ENCODE peak calls at places on chromosomes 6 and 20, in seven cellular contexts. I is keratinocyte, U is neural progenitor cell, J is endothelial cell of umbilical vein, P is H9, C is OCI-LY7, V is neuronal stem cell. N is an unnamed sample.

GRCh38 chr20:51801220-51801991 is 915 bp downstream of the SALL4 start:
- DNase-seq in I (no peak), U (peak), J (no peak), P (peak), C (no peak), V (peak), N (no peak)

GRCh38 chr6:41446132-41446531 is 100.0 kb upstream of the FOXP4 start:
- DNase-seq in I (no peak), U (no peak), J (no peak), P (no peak), C (no peak), V (no peak), N (no peak)

GRCh38 chr20:23626040-23626620 is 11.6 kb downstream of the CST3 start:
- DNase-seq in I (no peak), U (no peak), J (no peak), P (no peak), C (no peak), V (no peak), N (peak)

GRCh38 chr6:45483021-45483420 is 105.3 kb upstream of the SUPT3H start:
- DNase-seq in I (no peak), U (no peak), J (no peak), P (no peak), C (no peak), V (no peak), N (peak)

GRCh38 chr6:139161169-139161568 is 26.3 kb downstream of the HECA start:
- DNase-seq in I (no peak), U (no peak), J (no peak), P (no peak), C (no peak), V (no peak), N (no peak)

GRCh38 chr20:50678213-50678898 is 13.0 kb downstream of the RIPOR3 start:
- DNase-seq in I (no peak), U (no peak), J (no peak), P (no peak), C (no peak), V (no peak), N (no peak)

GRCh38 chr20:12975833-12976608 is 32.8 kb upstream of the SPTLC3 start:
- DNase-seq in I (no peak), U (no peak), J (no peak), P (no peak), C (no peak), V (no peak), N (no peak)

GRCh38 chr20:8432435-8433148 is 300.5 kb downstream of the PLCB1 start:
- DNase-seq in I (no peak), U (no peak), J (no peak), P (no peak), C (no peak), V (no peak), N (no peak)

GRCh38 chr6:130029163-130029562 is 10.8 kb downstream of the L3MBTL3 start:
- DNase-seq in I (no peak), U (no peak), J (no peak), P (no peak), C (no peak), V (no peak), N (no peak)

GRCh38 chr6:44201638-44202303 is 15.0 kb upstream of the MYMX start:
- DNase-seq in I (no peak), U (no peak), J (no peak), P (no peak), C (no peak), V (no peak), N (peak)

GRCh38 chr6:43292763-43293318 is 5.2 kb upstream of the SLC22A7 start:
- DNase-seq in I (no peak), U (no peak), J (no peak), P (no peak), C (no peak), V (no peak), N (no peak)

GRCh38 chr6:56051199-56051598 is 175.8 kb upstream of the BMP5 start:
- DNase-seq in I (no peak), U (no peak), J (no peak), P (no peak), C (no peak), V (no peak), N (no peak)

GRCh38 chr6:88048556-88048955 is 915 bp downstream of the SPACA1 start:
- DNase-seq in I (no peak), U (no peak), J (no peak), P (no peak), C (no peak), V (no peak), N (no peak)

GRCh38 chr6:139296927-139297326 is 5.1 kb upstream of the TXLNB start:
- DNase-seq in I (no peak), U (no peak), J (no peak), P (no peak), C (no peak), V (no peak), N (peak)

GRCh38 chr6:43593938-43594337 is 18.0 kb downstream of the POLH start:
- DNase-seq in I (no peak), U (no peak), J (no peak), P (no peak), C (no peak), V (no peak), N (no peak)

GRCh38 chr20:50834599-50835005 is 39.7 kb downstream of the BCAS4 start:
- DNase-seq in I (no peak), U (no peak), J (no peak), P (no peak), C (no peak), V (no peak), N (peak)

GRCh38 chr6:40719671-40720374 is 132.7 kb upstream of the LRFN2 start:
- DNase-seq in I (no peak), U (peak), J (peak), P (peak), C (peak), V (no peak), N (no peak)

GRCh38 chr20:49945701-49946477 is 9.7 kb downstream of the RNF114 start:
- DNase-seq in I (no peak), U (no peak), J (no peak), P (no peak), C (no peak), V (no peak), N (no peak)

GRCh38 chr6:119443993-119444641 is 94.6 kb upstream of the MAN1A1 start:
- DNase-seq in I (no peak), U (no peak), J (no peak), P (no peak), C (peak), V (no peak), N (peak)

GRCh38 chr20:63664861-63665594 is 6.9 kb downstream of the RTEL1 start:
- DNase-seq in I (no peak), U (peak), J (no peak), P (peak), C (no peak), V (peak), N (no peak)

GRCh38 chr20:20364016-20364746 is 3.7 kb upstream of the INSM1 start:
- DNase-seq in I (no peak), U (peak), J (no peak), P (peak), C (no peak), V (peak), N (no peak)

GRCh38 chr6:41032830-41033229 is 6.2 kb downstream of the UNC5CL start:
- DNase-seq in I (no peak), U (no peak), J (no peak), P (no peak), C (no peak), V (no peak), N (no peak)

GRCh38 chr6:147173140-147173539 is 31.1 kb upstream of the STXBP5 start:
- DNase-seq in I (no peak), U (no peak), J (no peak), P (no peak), C (no peak), V (no peak), N (no peak)

GRCh38 chr20:7967199-7967844 is 27.1 kb upstream of the HAO1 start:
- DNase-seq in I (no peak), U (no peak), J (no peak), P (no peak), C (no peak), V (no peak), N (peak)

GRCh38 chr20:51195419-51195901 is 172.6 kb upstream of the KCNG1 start:
- DNase-seq in I (peak), U (no peak), J (no peak), P (no peak), C (no peak), V (no peak), N (no peak)

GRCh38 chr6:136371951-136372350 is 82.3 kb upstream of the BCLAF1 start:
- DNase-seq in I (no peak), U (no peak), J (no peak), P (no peak), C (no peak), V (no peak), N (no peak)

GRCh38 chr6:41411961-41412360 is 76.6 kb downstream of the NCR2 start:
- DNase-seq in I (no peak), U (no peak), J (no peak), P (no peak), C (no peak), V (no peak), N (no peak)

GRCh38 chr6:164911873-164912580 is 397.4 kb downstream of the C6orf118 start:
- DNase-seq in I (no peak), U (no peak), J (no peak), P (no peak), C (no peak), V (no peak), N (no peak)

GRCh38 chr20:17533396-17533795 is 2.2 kb upstream of the BFSP1 start:
- DNase-seq in I (no peak), U (peak), J (peak), P (peak), C (peak), V (peak), N (peak)

GRCh38 chr6:91879346-91879995 is 1292.6 kb upstream of the MAP3K7 start:
- DNase-seq in I (no peak), U (no peak), J (no peak), P (no peak), C (no peak), V (no peak), N (peak)

GRCh38 chr6:136524936-136525413 is 25.2 kb downstream of the MAP7 start:
- DNase-seq in I (no peak), U (peak), J (no peak), P (no peak), C (no peak), V (no peak), N (no peak)

GRCh38 chr20:52142801-52143200 is 48.8 kb downstream of the ZFP64 start:
- DNase-seq in I (no peak), U (no peak), J (no peak), P (no peak), C (no peak), V (no peak), N (no peak)

GRCh38 chr6:84220809-84221409 is 6.5 kb downstream of the CEP162 start:
- DNase-seq in I (no peak), U (peak), J (peak), P (no peak), C (peak), V (no peak), N (peak)

GRCh38 chr6:97440590-97441176 is 157.7 kb upstream of the MMS22L start:
- DNase-seq in I (no peak), U (peak), J (peak), P (peak), C (peak), V (peak), N (no peak)
- H2AFZ ChIP-seq in I (peak), U (no peak), J (no peak), P (no peak), C (no peak), V (peak), N (no peak)

GRCh38 chr20:58174708-58175287 is 53.7 kb downstream of the ANKRD60 start:
- DNase-seq in I (no peak), U (peak), J (no peak), P (no peak), C (no peak), V (no peak), N (no peak)

GRCh38 chr20:58173091-58173490 is 55.4 kb downstream of the ANKRD60 start:
- DNase-seq in I (no peak), U (no peak), J (no peak), P (no peak), C (no peak), V (no peak), N (no peak)

GRCh38 chr20:58175425-58175824 is 53.0 kb downstream of the ANKRD60 start:
- DNase-seq in I (no peak), U (no peak), J (no peak), P (no peak), C (no peak), V (no peak), N (no peak)

GRCh38 chr20:58175836-58176235 is 52.6 kb downstream of the ANKRD60 start:
- DNase-seq in I (no peak), U (no peak), J (no peak), P (no peak), C (no peak), V (no peak), N (no peak)

DNA sequence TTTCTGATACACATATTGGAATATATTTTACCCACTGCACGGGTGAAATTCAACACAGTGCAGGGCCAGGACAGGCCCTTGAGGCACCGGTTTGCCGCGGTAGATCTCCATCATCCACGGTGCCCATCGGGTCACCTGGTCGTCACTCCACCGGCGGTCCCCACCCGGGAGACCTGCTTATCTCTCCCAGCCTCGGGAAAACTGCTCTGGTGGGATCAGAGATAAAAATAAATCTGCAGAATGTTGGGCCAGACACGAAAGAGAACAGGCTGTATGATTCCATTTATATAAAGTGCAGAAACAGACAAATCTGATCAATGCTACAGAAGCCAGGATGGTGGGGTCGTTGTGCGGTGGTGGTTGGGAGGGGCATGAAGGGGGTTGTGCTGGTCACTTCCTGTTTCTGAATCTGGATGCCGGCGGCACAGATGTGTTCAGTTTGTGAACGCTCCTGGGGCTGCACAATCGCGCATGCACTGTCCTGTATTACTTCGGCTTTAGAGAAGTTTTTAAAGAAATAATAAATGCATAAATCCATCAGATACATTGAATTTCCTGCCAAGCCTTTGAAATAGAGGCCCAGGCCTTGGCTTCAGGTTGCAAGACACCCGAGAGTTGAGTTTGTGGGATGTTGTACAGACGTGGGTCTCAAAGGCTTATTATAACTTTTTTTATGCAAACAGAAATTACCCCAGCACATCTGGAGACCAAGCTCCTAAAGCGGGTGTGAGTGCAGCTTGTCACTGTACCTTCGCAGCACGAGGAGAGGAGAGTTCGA is 54.3 kb downstream of the ANKRD60 start:
- DNase-seq in I (no peak), U (no peak), J (no peak), P (no peak), C (no peak), V (no peak), N (no peak)
- H2AFZ ChIP-seq in I (no peak), U (peak), J (no peak), P (no peak), C (no peak), V (peak), N (no peak)

GRCh38 chr6:166834049-166834448 is 122.3 kb downstream of the RNASET2 start:
- DNase-seq in I (no peak), U (no peak), J (no peak), P (no peak), C (no peak), V (no peak), N (no peak)

GRCh38 chr6:166839006-166839405 is 117.3 kb downstream of the RNASET2 start:
- DNase-seq in I (no peak), U (no peak), J (no peak), P (no peak), C (no peak), V (no peak), N (no peak)

GRCh38 chr6:166839569-166839968 is 116.8 kb downstream of the RNASET2 start:
- DNase-seq in I (no peak), U (no peak), J (no peak), P (no peak), C (no peak), V (no peak), N (no peak)

GRCh38 chr6:166842607-166843006 is 113.7 kb downstream of the RNASET2 start:
- DNase-seq in I (no peak), U (no peak), J (no peak), P (no peak), C (no peak), V (no peak), N (no peak)

GRCh38 chr6:166836785-166837718 is 119.3 kb downstream of the RNASET2 start:
- DNase-seq in I (no peak), U (no peak), J (no peak), P (no peak), C (no peak), V (no peak), N (no peak)
- H2AFZ ChIP-seq in I (no peak), U (no peak), J (no peak), P (no peak), C (no peak), V (no peak), N (no peak)

GRCh38 chr6:113120577-113121285 is 736.4 kb upstream of the MARCKS start:
- DNase-seq in I (peak), U (peak), J (peak), P (no peak), C (no peak), V (no peak), N (peak)
- H2AFZ ChIP-seq in I (no peak), U (peak), J (peak), P (no peak), C (no peak), V (peak), N (no peak)

GRCh38 chr6:106974337-106974998 is at the start of gene CD24:
- DNase-seq in I (peak), U (peak), J (no peak), P (peak), C (peak), V (peak), N (peak)
- H2AFZ ChIP-seq in I (peak), U (peak), J (peak), P (no peak), C (peak), V (peak), N (peak)

DNA sequence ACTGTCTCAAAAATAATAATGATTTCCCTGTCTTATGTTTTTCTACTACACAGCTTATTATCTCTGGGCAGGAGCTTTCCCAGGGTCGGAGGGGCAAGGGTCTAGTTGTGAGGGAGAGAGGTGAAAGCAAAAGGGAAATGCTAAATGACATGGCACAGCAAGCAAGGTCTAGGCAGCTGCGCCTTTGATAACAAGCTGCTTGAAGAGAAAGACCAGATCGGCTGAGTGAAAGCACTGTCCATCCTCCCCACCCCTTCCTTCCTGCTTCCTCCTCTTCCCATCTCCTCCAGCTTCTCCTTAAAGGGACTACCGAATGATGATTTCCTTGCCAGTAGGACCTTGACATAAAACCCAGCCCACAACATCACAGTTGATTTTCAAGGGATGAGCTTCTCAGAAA is 158.1 kb upstream of the AKAP12 start:
- DNase-seq in I (no peak), U (no peak), J (no peak), P (no peak), C (no peak), V (no peak), N (no peak)
- H2AFZ ChIP-seq in I (peak), U (no peak), J (no peak), P (no peak), C (no peak), V (no peak), N (no peak)

DNA sequence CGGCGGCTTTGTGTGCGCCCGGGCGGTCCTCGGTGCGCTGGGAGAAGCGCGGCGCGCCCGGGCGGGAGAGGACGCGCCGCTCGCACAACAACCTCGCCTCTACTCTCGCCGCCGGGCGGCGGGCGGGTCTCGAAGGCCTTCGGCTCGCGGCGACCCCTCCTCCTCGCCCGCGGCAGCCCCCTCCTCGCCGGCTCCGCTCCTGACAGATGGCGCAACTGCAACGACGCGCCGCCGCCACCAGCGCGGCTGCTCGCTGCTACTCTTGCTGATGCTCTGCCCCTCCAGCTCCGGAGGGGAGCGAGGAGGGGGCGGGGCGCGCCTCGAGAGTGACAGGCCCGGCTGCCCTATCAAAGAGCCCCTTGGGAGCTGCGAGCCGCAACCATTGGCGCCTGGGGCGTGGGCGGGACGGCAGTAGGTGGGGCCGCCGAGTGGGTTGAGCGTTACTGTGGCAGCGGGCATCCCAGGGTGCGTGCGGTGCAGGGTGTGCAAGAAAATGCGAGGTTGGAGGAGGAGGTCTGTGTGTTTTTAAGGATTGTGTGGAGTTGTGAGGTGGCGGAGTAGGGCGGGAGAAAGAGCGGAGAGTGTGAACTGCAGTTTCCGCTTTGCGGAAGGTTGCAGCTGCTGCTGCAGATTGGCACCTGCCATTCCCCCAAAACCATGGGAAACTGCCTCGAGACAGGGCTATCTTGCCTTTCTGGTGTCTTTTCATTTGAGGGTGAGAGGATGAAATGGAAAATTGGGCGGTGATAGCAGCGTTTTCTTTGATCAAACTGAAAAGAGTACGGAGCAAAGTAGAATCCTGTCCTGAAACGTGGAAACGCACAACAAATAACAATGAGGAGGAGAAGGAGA is at the start of gene FYN:
- DNase-seq in I (peak), U (peak), J (peak), P (peak), C (peak), V (peak), N (peak)
- H2AFZ ChIP-seq in I (peak), U (peak), J (peak), P (peak), C (peak), V (peak), N (peak)

DNA sequence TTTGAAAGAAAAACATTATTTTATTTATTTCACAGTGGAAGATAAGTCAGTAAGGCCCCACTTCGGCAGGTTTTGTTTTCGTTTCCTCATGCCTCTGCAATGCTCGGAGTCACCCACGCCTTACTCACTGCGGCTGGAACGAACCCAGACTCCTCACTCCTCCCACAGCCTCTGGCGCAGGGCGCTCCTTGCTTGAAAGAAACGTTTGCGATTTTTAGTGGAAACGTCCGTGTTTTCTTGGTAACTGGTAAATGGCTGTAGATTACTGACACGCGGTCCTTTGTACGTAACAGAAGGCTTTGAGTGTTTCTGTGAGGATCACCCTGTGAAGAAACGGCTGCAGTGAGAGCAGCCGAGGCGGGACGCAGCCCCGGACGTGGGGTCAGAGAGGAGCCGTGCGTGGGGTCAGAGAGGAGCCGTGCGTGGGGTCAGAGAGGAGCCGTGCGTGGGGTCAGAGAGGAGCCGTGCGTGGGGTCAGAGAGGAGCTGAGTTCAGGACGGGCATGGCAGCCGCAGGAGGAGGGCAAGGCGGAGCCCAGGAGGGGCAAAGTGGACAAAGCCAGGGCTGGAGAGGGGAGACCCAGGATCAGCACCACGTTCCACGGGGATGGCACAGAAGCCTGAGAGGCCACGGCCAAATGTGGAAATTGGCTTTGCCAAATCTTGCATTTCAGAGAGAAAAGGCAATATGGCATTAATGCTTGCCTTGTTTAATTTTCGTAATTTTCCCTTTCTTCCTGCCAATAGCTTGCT is 198.6 kb upstream of the THBS2 start:
- DNase-seq in I (no peak), U (no peak), J (no peak), P (no peak), C (no peak), V (no peak), N (peak)
- H2AFZ ChIP-seq in I (peak), U (no peak), J (no peak), P (no peak), C (no peak), V (no peak), N (no peak)

N was measured in trophoblast cell.